ENCODE peak calls at places on chromosomes 11 and 22, in seven cellular contexts. One of them, this sample, is unnamed. For H3K4me1, the result is how much of the 10 kb centered on the place peaks cover.

GRCh38 chr22:29149841-29150555 is 55.7 kb upstream of the EMID1 start:
- DNase-seq in uterus: peak
- DNase-seq in cardiac muscle cell: no peak
- DNase-seq in lung: no peak
- DNase-seq in pancreas: no peak
- DNase-seq in psoas muscle: peak
- DNase-seq in right atrium auricular region: no peak
- DNase-seq in this sample: peak

GRCh38 chr22:43411040-43411919 is 534 bp upstream of the MPPED1 start:
- DNase-seq in right atrium auricular region: no peak
- DNase-seq in cardiac muscle cell: no peak
- DNase-seq in pancreas: no peak
- DNase-seq in lung: no peak
- DNase-seq in psoas muscle: peak
- DNase-seq in uterus: no peak
- DNase-seq in this sample: no peak

GRCh38 chr11:96218901-96219300 is 124.1 kb downstream of the MAML2 start:
- DNase-seq in uterus: no peak
- DNase-seq in cardiac muscle cell: no peak
- DNase-seq in right atrium auricular region: no peak
- DNase-seq in lung: no peak
- DNase-seq in pancreas: no peak
- DNase-seq in psoas muscle: no peak
- DNase-seq in this sample: no peak

GRCh38 chr11:17906436-17906835 is 106.4 kb downstream of the SERGEF start:
- DNase-seq in pancreas: no peak
- DNase-seq in cardiac muscle cell: no peak
- DNase-seq in uterus: no peak
- DNase-seq in lung: no peak
- DNase-seq in psoas muscle: no peak
- DNase-seq in right atrium auricular region: no peak
- DNase-seq in this sample: no peak

GRCh38 chr11:31493235-31493634 is 16.2 kb downstream of the IMMP1L start:
- DNase-seq in uterus: no peak
- DNase-seq in pancreas: no peak
- DNase-seq in right atrium auricular region: no peak
- DNase-seq in cardiac muscle cell: no peak
- DNase-seq in psoas muscle: no peak
- DNase-seq in lung: no peak
- DNase-seq in this sample: no peak

GRCh38 chr22:40237241-40237640 is 59.5 kb downstream of the TNRC6B start:
- DNase-seq in right atrium auricular region: no peak
- DNase-seq in psoas muscle: no peak
- DNase-seq in pancreas: no peak
- DNase-seq in cardiac muscle cell: no peak
- DNase-seq in lung: no peak
- DNase-seq in uterus: no peak
- DNase-seq in this sample: no peak

GRCh38 chr11:66685276-66686099 is 7.8 kb upstream of the RBM4B start:
- DNase-seq in lung: no peak
- DNase-seq in psoas muscle: no peak
- DNase-seq in uterus: no peak
- DNase-seq in right atrium auricular region: no peak
- DNase-seq in pancreas: no peak
- DNase-seq in cardiac muscle cell: no peak
- DNase-seq in this sample: no peak

GRCh38 chr11:79367844-79368243 is 73.0 kb downstream of the TENM4 start:
- DNase-seq in right atrium auricular region: no peak
- DNase-seq in lung: no peak
- DNase-seq in cardiac muscle cell: no peak
- DNase-seq in uterus: no peak
- DNase-seq in psoas muscle: no peak
- DNase-seq in pancreas: no peak
- DNase-seq in this sample: no peak

GRCh38 chr11:36492724-36493304 is 17.3 kb downstream of the TRAF6 start:
- DNase-seq in psoas muscle: no peak
- DNase-seq in uterus: peak
- DNase-seq in pancreas: no peak
- DNase-seq in cardiac muscle cell: peak
- DNase-seq in lung: no peak
- DNase-seq in right atrium auricular region: no peak
- DNase-seq in this sample: no peak

GRCh38 chr11:10694481-10695239 is 1.1 kb upstream of the IRAG1 start:
- DNase-seq in psoas muscle: no peak
- DNase-seq in right atrium auricular region: no peak
- DNase-seq in pancreas: no peak
- DNase-seq in lung: no peak
- DNase-seq in cardiac muscle cell: peak
- DNase-seq in uterus: no peak
- DNase-seq in this sample: no peak

GRCh38 chr11:26623076-26623666 is 51.1 kb upstream of the MUC15 start:
- DNase-seq in psoas muscle: no peak
- DNase-seq in right atrium auricular region: no peak
- DNase-seq in pancreas: no peak
- DNase-seq in uterus: no peak
- DNase-seq in lung: no peak
- DNase-seq in cardiac muscle cell: peak
- DNase-seq in this sample: no peak

GRCh38 chr11:69194956-69195355 is 39.2 kb downstream of the SMIM38 start:
- DNase-seq in cardiac muscle cell: no peak
- DNase-seq in pancreas: no peak
- DNase-seq in lung: no peak
- DNase-seq in psoas muscle: no peak
- DNase-seq in right atrium auricular region: no peak
- DNase-seq in uterus: no peak
- DNase-seq in this sample: no peak

GRCh38 chr11:93547028-93547427 is 3.8 kb upstream of the SMCO4 start:
- DNase-seq in right atrium auricular region: no peak
- DNase-seq in psoas muscle: no peak
- DNase-seq in lung: no peak
- DNase-seq in cardiac muscle cell: no peak
- DNase-seq in pancreas: no peak
- DNase-seq in uterus: no peak
- DNase-seq in this sample: no peak

GRCh38 chr22:38290347-38290746 is 17.5 kb upstream of the TMEM184B start:
- DNase-seq in uterus: no peak
- DNase-seq in cardiac muscle cell: no peak
- DNase-seq in right atrium auricular region: no peak
- DNase-seq in psoas muscle: no peak
- DNase-seq in lung: no peak
- DNase-seq in pancreas: no peak
- DNase-seq in this sample: no peak

GRCh38 chr22:46579751-46580449 is 40.3 kb upstream of the GRAMD4 start:
- DNase-seq in cardiac muscle cell: no peak
- DNase-seq in pancreas: no peak
- DNase-seq in lung: no peak
- DNase-seq in right atrium auricular region: no peak
- DNase-seq in uterus: no peak
- DNase-seq in psoas muscle: peak
- DNase-seq in this sample: peak
- H3K4me3 ChIP-seq in cardiac muscle cell: no peak
- H3K4me3 ChIP-seq in pancreas: no peak
- H3K4me3 ChIP-seq in lung: no peak
- H3K4me3 ChIP-seq in right atrium auricular region: no peak
- H3K4me3 ChIP-seq in uterus: no peak
- H3K4me3 ChIP-seq in psoas muscle: peak
- H3K4me3 ChIP-seq in this sample: peak

GRCh38 chr22:48576333-48577013 is 1251.2 kb downstream of the BRD1 start:
- DNase-seq in pancreas: no peak
- DNase-seq in uterus: no peak
- DNase-seq in psoas muscle: peak
- DNase-seq in right atrium auricular region: no peak
- DNase-seq in lung: no peak
- DNase-seq in cardiac muscle cell: no peak
- DNase-seq in this sample: no peak
- TF ChIP-seq CTCF in pancreas: no peak
- TF ChIP-seq CTCF in uterus: no peak
- TF ChIP-seq CTCF in psoas muscle: peak
- TF ChIP-seq CTCF in right atrium auricular region: peak
- TF ChIP-seq CTCF in lung: no peak
- TF ChIP-seq CTCF in cardiac muscle cell: no peak
- TF ChIP-seq CTCF in this sample: peak

GRCh38 chr11:74000307-74000630 is 8.6 kb downstream of the UCP3 start:
- DNase-seq in cardiac muscle cell: no peak
- DNase-seq in lung: no peak
- DNase-seq in pancreas: no peak
- DNase-seq in right atrium auricular region: no peak
- DNase-seq in psoas muscle: no peak
- DNase-seq in uterus: no peak
- DNase-seq in this sample: no peak
- H3K4me1 ChIP-seq in cardiac muscle cell: under half
- H3K4me1 ChIP-seq in lung: under half
- H3K4me1 ChIP-seq in pancreas: under half
- H3K4me1 ChIP-seq in right atrium auricular region: under half
- H3K4me1 ChIP-seq in psoas muscle: under half
- H3K4me1 ChIP-seq in uterus: under half
- H3K4me1 ChIP-seq in this sample: under half

DNA sequence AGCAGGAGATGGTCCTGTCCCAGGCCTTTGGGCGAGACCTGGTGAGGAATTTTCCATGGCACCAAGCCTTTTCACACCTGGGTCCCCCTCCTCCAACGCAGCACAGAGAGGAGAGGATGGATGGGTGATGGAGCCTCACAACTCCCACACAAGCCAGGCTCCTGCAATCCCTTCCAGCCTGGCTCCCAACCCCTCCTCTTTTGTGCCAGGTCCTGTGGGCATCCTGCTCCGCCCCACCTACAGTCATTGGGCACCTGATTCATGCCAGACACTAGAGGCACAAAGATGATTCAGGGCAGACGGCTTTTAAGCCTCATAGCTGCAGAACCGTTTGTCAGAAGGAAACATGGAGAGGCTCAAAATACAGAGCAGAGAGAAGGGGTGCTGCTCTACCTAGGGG is 16.1 kb upstream of the MYRF start:
- DNase-seq in lung: no peak
- DNase-seq in uterus: no peak
- DNase-seq in right atrium auricular region: no peak
- DNase-seq in pancreas: no peak
- DNase-seq in psoas muscle: no peak
- DNase-seq in cardiac muscle cell: no peak
- DNase-seq in this sample: no peak
- H3K4me3 ChIP-seq in lung: no peak
- H3K4me3 ChIP-seq in uterus: no peak
- H3K4me3 ChIP-seq in right atrium auricular region: no peak
- H3K4me3 ChIP-seq in pancreas: no peak
- H3K4me3 ChIP-seq in psoas muscle: no peak
- H3K4me3 ChIP-seq in cardiac muscle cell: no peak
- H3K4me3 ChIP-seq in this sample: no peak

GRCh38 chr22:36565152-36565507 is 36.2 kb upstream of the EIF3D start:
- DNase-seq in psoas muscle: no peak
- DNase-seq in cardiac muscle cell: no peak
- DNase-seq in right atrium auricular region: no peak
- DNase-seq in uterus: no peak
- DNase-seq in lung: no peak
- DNase-seq in pancreas: no peak
- DNase-seq in this sample: no peak

GRCh38 chr22:36565686-36566085 is 36.7 kb upstream of the EIF3D start:
- DNase-seq in pancreas: no peak
- DNase-seq in right atrium auricular region: no peak
- DNase-seq in psoas muscle: no peak
- DNase-seq in cardiac muscle cell: no peak
- DNase-seq in uterus: no peak
- DNase-seq in lung: no peak
- DNase-seq in this sample: no peak

GRCh38 chr22:36563444-36563843 is 34.5 kb upstream of the EIF3D start:
- DNase-seq in lung: no peak
- DNase-seq in cardiac muscle cell: no peak
- DNase-seq in psoas muscle: no peak
- DNase-seq in right atrium auricular region: no peak
- DNase-seq in pancreas: no peak
- DNase-seq in uterus: no peak
- DNase-seq in this sample: no peak

GRCh38 chr22:36563898-36564297 is 34.9 kb upstream of the EIF3D start:
- DNase-seq in lung: no peak
- DNase-seq in uterus: no peak
- DNase-seq in right atrium auricular region: no peak
- DNase-seq in psoas muscle: no peak
- DNase-seq in pancreas: no peak
- DNase-seq in cardiac muscle cell: no peak
- DNase-seq in this sample: no peak

DNA sequence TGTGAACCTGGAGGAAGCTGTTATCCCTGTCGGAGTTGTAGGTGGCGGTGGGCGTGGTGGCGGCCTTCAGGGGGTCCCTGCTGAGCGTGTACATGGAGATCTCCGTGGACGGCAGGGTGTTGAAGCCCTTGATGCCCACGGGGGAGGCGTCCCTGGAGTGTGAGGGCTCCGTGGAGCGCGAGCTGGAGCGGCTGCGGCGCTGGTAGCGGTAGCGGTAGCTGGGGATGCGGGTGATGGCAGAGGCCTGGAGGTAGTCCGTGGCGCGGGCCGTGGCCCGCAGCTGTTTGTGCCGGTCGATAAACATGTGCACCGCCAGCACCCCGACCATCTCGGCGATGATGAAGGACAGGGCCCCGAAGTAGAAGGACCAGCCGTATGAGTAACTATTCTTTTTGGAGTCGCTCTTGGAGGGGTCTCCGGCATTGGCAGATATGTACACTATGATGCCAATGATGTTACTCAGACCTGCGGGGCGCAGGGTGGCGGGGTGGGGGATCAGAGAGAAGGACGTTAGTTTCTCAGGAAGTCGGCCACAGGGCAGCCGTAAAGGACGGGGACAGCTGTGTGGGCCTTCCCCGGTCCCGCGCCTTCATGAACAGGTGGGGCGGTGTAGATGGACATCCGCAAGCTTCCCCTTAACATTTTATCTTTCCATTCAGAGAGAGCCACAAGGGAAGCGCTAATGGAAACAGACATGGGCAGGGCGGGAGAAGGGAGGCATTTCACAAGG is 35.6 kb upstream of the EIF3D start:
- DNase-seq in right atrium auricular region: no peak
- DNase-seq in cardiac muscle cell: no peak
- DNase-seq in psoas muscle: no peak
- DNase-seq in lung: no peak
- DNase-seq in uterus: no peak
- DNase-seq in pancreas: no peak
- DNase-seq in this sample: no peak
- TF ChIP-seq CTCF in right atrium auricular region: no peak
- TF ChIP-seq CTCF in cardiac muscle cell: no peak
- TF ChIP-seq CTCF in psoas muscle: no peak
- TF ChIP-seq CTCF in lung: no peak
- TF ChIP-seq CTCF in uterus: no peak
- TF ChIP-seq CTCF in pancreas: no peak
- TF ChIP-seq CTCF in this sample: no peak

DNA sequence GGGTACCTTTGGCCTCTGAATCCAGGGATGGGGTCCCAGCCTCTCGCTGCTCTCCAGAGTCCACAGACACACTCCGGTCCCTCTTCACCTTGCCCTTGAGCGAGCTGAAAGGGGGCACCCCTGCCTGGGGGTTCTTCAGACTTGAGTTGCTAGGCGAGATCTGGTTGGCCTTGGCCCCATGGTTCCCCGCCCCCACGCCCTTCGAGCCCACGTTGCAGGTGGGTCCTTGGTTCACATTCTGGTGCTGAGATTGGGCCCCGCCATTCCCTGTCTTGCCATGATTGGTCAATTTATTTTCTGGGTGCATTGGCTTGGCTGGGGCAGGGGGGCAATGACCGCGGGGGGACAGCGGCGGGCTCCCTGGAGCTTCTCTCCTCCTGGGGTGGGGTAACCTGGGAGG is 17.5 kb downstream of the BCL9L start:
- DNase-seq in psoas muscle: peak
- DNase-seq in right atrium auricular region: no peak
- DNase-seq in pancreas: no peak
- DNase-seq in uterus: no peak
- DNase-seq in lung: no peak
- DNase-seq in cardiac muscle cell: no peak
- DNase-seq in this sample: no peak
- H3K4me1 ChIP-seq in psoas muscle: half or more
- H3K4me1 ChIP-seq in right atrium auricular region: half or more
- H3K4me1 ChIP-seq in pancreas: under half
- H3K4me1 ChIP-seq in uterus: under half
- H3K4me1 ChIP-seq in lung: under half
- H3K4me1 ChIP-seq in cardiac muscle cell: half or more
- H3K4me1 ChIP-seq in this sample: half or more